ENCODE peak calls at places on chromosomes 13 and 19, in four cellular contexts. W is activated CD4-positive, alpha-beta memory T cell treated with anti-CD3 and anti-CD28 coated beads, Interleukin-2, amount 10 ng/mL, durations not matched to agents 7 days and 5 days; E is tibial nerve; D is T-cell. H is an unnamed sample.

GRCh38 chr13:112693831-112694497 is 4.1 kb downstream of the ATP11A start:
- DNase-seq in E (no peak), W (no peak), D (no peak), H (peak)

GRCh38 chr19:932647-933552 is 7.1 kb downstream of the ARID3A start:
- DNase-seq in E (peak), D (no peak), W (peak), H (no peak)

GRCh38 chr19:16584825-16585801 is 12.9 kb upstream of the SLC35E1 start:
- DNase-seq in W (no peak), D (no peak), E (no peak), H (no peak)

GRCh38 chr19:46722004-46722380 is 5.1 kb upstream of the PRKD2 start:
- DNase-seq in W (no peak), E (no peak), D (no peak), H (no peak)

GRCh38 chr13:50340566-50341287 is 325.5 kb downstream of the KCNRG start:
- DNase-seq in D (no peak), E (peak), W (no peak), H (no peak)

GRCh38 chr19:52963229-52963760 is 614 bp upstream of the ZNF816 start:
- DNase-seq in D (no peak), W (peak), E (no peak), H (no peak)

GRCh38 chr19:17625043-17625442 is 63.1 kb downstream of the UNC13A start:
- DNase-seq in E (no peak), D (no peak), W (no peak), H (no peak)

GRCh38 chr13:30375436-30375835 is 46.9 kb upstream of the UBE2L5 start:
- DNase-seq in E (no peak), D (no peak), W (no peak), H (no peak)

GRCh38 chr13:67048084-67048792 is 181.9 kb downstream of the PCDH9 start:
- DNase-seq in W (no peak), E (no peak), D (no peak), H (no peak)

GRCh38 chr13:44132710-44133109 is 240.9 kb upstream of the SERP2 start:
- DNase-seq in D (no peak), W (no peak), E (peak), H (no peak)

GRCh38 chr19:29805026-29805925 is 6.5 kb upstream of the CCNE1 start:
- DNase-seq in E (no peak), D (no peak), W (no peak), H (no peak)

GRCh38 chr13:25372275-25373081 is 704 bp downstream of the ATP8A2 start:
- DNase-seq in W (no peak), D (no peak), E (no peak), H (no peak)

GRCh38 chr13:95982144-95982543 is 71.1 kb downstream of the UGGT2 start:
- DNase-seq in W (no peak), E (no peak), D (no peak), H (no peak)

GRCh38 chr13:76516013-76516412 is 370.2 kb downstream of the KCTD12 start:
- DNase-seq in W (no peak), E (no peak), D (no peak), H (no peak)

GRCh38 chr13:51494151-51494550 is 41.3 kb upstream of the INTS6 start:
- DNase-seq in E (no peak), D (no peak), W (no peak), H (no peak)

GRCh38 chr13:42215578-42216421 is 56.2 kb upstream of the AKAP11 start:
- DNase-seq in W (peak), E (no peak), D (no peak), H (no peak)

GRCh38 chr13:66468656-66469055 is 761.5 kb downstream of the PCDH9 start:
- DNase-seq in E (no peak), D (no peak), W (no peak), H (no peak)

GRCh38 chr13:102003848-102004570 is 397.8 kb downstream of the FGF14 start:
- DNase-seq in W (no peak), E (no peak), D (no peak), H (no peak)

GRCh38 chr13:26280822-26281221 is 26.9 kb downstream of the CDK8 start:
- DNase-seq in D (no peak), E (no peak), W (no peak), H (no peak)

GRCh38 chr13:30916991-30917390 is 10.9 kb downstream of the MEDAG start:
- DNase-seq in W (no peak), D (no peak), E (no peak), H (no peak)

GRCh38 chr13:35953537-35954206 is 177.5 kb downstream of the DCLK1 start:
- DNase-seq in D (no peak), E (peak), W (no peak), H (no peak)

GRCh38 chr19:22532388-22533310 is 101.5 kb upstream of the ZNF492 start:
- DNase-seq in W (no peak), D (no peak), E (peak), H (no peak)

GRCh38 chr13:84649853-84650252 is 767.6 kb upstream of the SLITRK1 start:
- DNase-seq in D (no peak), E (no peak), W (no peak), H (no peak)

GRCh38 chr13:50713849-50714248 is 129.6 kb downstream of the DLEU7 start:
- DNase-seq in D (no peak), W (peak), E (no peak), H (peak)

GRCh38 chr13:23772717-23773116 is 116.5 kb downstream of the MIPEP start:
- DNase-seq in E (no peak), D (no peak), W (no peak), H (no peak)

GRCh38 chr13:80276371-80277289 is 64.3 kb downstream of the SPRY2 start:
- DNase-seq in E (no peak), D (no peak), W (no peak), H (no peak)

GRCh38 chr13:66795636-66796035 is 434.5 kb downstream of the PCDH9 start:
- DNase-seq in E (no peak), W (no peak), D (no peak), H (no peak)

GRCh38 chr13:48448963-48449614 is 36.2 kb upstream of the LPAR6 start:
- DNase-seq in D (no peak), W (peak), E (no peak), H (no peak)

GRCh38 chr19:33293255-33294057 is 8.9 kb downstream of the CEBPA start:
- DNase-seq in E (no peak), W (no peak), D (no peak), H (peak)

GRCh38 chr19:16113727-16114126 is 2.0 kb downstream of the RAB8A start:
- DNase-seq in D (no peak), E (no peak), W (no peak), H (no peak)